ENCODE peak calls at places on chromosomes 7 and 10, in six cellular contexts. S is fibroblast of lung; C is cardiac muscle cell; U is lung; A is A549; K is CD4-positive, alpha-beta T cell. P is an unnamed sample.
A peak's percentile ranks its signal among the peaks of the same experiment; 100 is the strongest.

GRCh38 chr7:47807756-47808155 is 140.5 kb downstream of the PKD1L1 start:
- DNase-seq in S (no peak), C (no peak), U (no peak), A (no peak), K (no peak), P (peak; percentile 39)

GRCh38 chr10:52664629-52665028 is 108.0 kb downstream of the MBL2 start:
- DNase-seq in S (no peak), C (no peak), U (no peak), A (no peak), K (no peak), P (no peak)

GRCh38 chr7:123191132-123191531 is 8.6 kb downstream of the SLC13A1 start:
- DNase-seq in S (no peak), C (no peak), U (no peak), A (peak; percentile 5), K (no peak), P (no peak)

GRCh38 chr10:77287647-77288120 is 349.9 kb downstream of the KCNMA1 start:
- DNase-seq in S (no peak), C (no peak), U (no peak), A (no peak), K (no peak), P (no peak)

GRCh38 chr10:27547047-27547446 is 42.9 kb downstream of the RAB18 start:
- DNase-seq in S (no peak), C (no peak), U (no peak), A (no peak), K (no peak), P (no peak)

GRCh38 chr10:97873569-97873968 is 23.9 kb downstream of the GOLGA7B start:
- DNase-seq in S (no peak), C (no peak), U (no peak), A (no peak), K (no peak), P (no peak)

GRCh38 chr7:110987130-110987693 is 103.7 kb upstream of the LRRN3 start:
- DNase-seq in S (peak; percentile 5), C (no peak), U (no peak), A (no peak), K (no peak), P (no peak)

GRCh38 chr10:102421645-102422585 is 1.3 kb downstream of the FBXL15 start:
- DNase-seq in S (no peak), C (no peak), U (peak; percentile 72), A (no peak), K (no peak), P (peak; percentile 52)

GRCh38 chr7:17371656-17372524 is 73.4 kb downstream of the AHR start:
- DNase-seq in S (peak; percentile 98), C (peak; percentile 95), U (no peak), A (peak; percentile 77), K (no peak), P (no peak)

GRCh38 chr10:125266541-125266940 is 106.2 kb upstream of the CTBP2 start:
- DNase-seq in S (no peak), C (no peak), U (no peak), A (no peak), K (no peak), P (no peak)

GRCh38 chr10:67612577-67613537 is 83.1 kb downstream of the CTNNA3 start:
- DNase-seq in S (peak; percentile 90), C (peak; percentile 45), U (no peak), A (no peak), K (peak; percentile 30), P (no peak)

GRCh38 chr7:79930604-79931003 is 204.0 kb upstream of the GNAI1 start:
- DNase-seq in S (peak; percentile 20), C (no peak), U (no peak), A (no peak), K (no peak), P (no peak)

GRCh38 chr7:100452513-100452912 is 11.5 kb downstream of the SPACDR start:
- DNase-seq in S (no peak), C (no peak), U (no peak), A (no peak), K (no peak), P (no peak)

GRCh38 chr7:121395961-121396757 is at the start of gene FAM3C:
- DNase-seq in S (peak; percentile 89), C (peak; percentile 97), U (peak; percentile 92), A (peak; percentile 75), K (peak; percentile 50), P (peak; percentile 96)

GRCh38 chr7:139451638-139452037 is 31.8 kb downstream of the KLRG2 start:
- DNase-seq in S (peak; percentile 64), C (peak; percentile 22), U (no peak), A (no peak), K (no peak), P (no peak)

GRCh38 chr7:130878785-130879184 is 144.8 kb upstream of the KLF14 start:
- DNase-seq in S (peak; percentile 68), C (no peak), U (no peak), A (no peak), K (no peak), P (no peak)

GRCh38 chr7:27025270-27025669 is 70.5 kb downstream of the HOXA1 start:
- DNase-seq in S (no peak), C (no peak), U (no peak), A (no peak), K (no peak), P (no peak)

GRCh38 chr10:2701802-2702201 is 365.5 kb upstream of the PFKP start:
- DNase-seq in S (no peak), C (no peak), U (no peak), A (no peak), K (no peak), P (no peak)

DNA sequence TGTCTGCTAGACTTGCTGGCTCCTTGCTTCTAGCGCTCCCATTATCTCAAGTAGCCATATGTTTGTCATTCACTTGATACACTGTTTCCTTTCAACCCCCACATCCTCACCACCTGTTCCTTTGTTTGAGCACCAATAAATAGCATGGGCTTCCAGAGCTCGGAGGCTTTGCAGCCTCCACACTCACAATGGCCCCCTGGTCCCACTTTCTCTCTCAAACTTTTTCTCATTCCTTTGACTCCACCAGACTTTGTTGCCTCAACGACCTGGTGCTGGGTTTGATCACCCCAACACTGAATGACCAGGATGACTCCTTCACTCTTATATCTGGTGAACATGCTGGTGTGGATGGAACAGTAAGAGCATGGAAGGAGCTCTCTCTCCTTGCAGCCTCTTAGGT is 114.5 kb upstream of the TRIM24 start:
- DNase-seq in S (no peak), C (no peak), U (no peak), A (no peak), K (no peak), P (no peak)
- H3K9me3 ChIP-seq in S (no peaks in the 10 kb centered on the region), C (peaks cover 4% of the 10 kb centered on the region), U (peaks cover 18% of the 10 kb centered on the region), A (peaks cover 3% of the 10 kb centered on the region), K (peaks cover 42% of the 10 kb centered on the region), P (peaks cover 24% of the 10 kb centered on the region)

GRCh38 chr10:86671419-86671818 is 3.1 kb downstream of the LDB3 start:
- DNase-seq in S (no peak), C (no peak), U (no peak), A (no peak), K (no peak), P (no peak)

GRCh38 chr10:86673827-86674581 is 5.7 kb downstream of the LDB3 start:
- DNase-seq in S (no peak), C (no peak), U (no peak), A (no peak), K (no peak), P (peak; percentile 58)

GRCh38 chr10:86671985-86672710 is 3.8 kb downstream of the LDB3 start:
- DNase-seq in S (no peak), C (peak; percentile 46), U (no peak), A (no peak), K (no peak), P (peak; percentile 42)

GRCh38 chr10:86673216-86673826 is 5.0 kb downstream of the LDB3 start:
- DNase-seq in S (no peak), C (no peak), U (no peak), A (no peak), K (no peak), P (no peak)

GRCh38 chr10:86674912-86675311 is 6.6 kb downstream of the LDB3 start:
- DNase-seq in S (no peak), C (no peak), U (no peak), A (no peak), K (no peak), P (no peak)
- H3K9me3 ChIP-seq in S (no peaks in the 10 kb centered on the region), C (no peaks in the 10 kb centered on the region), U (no peaks in the 10 kb centered on the region), A (no peaks in the 10 kb centered on the region), K (no peaks in the 10 kb centered on the region), P (no peaks in the 10 kb centered on the region)

GRCh38 chr10:133114726-133115452 is 27.2 kb downstream of the ADGRA1 start:
- DNase-seq in S (no peak), C (no peak), U (no peak), A (no peak), K (no peak), P (no peak)

GRCh38 chr10:133114251-133114650 is 26.5 kb downstream of the ADGRA1 start:
- DNase-seq in S (no peak), C (no peak), U (no peak), A (no peak), K (no peak), P (no peak)

GRCh38 chr10:133113146-133113830 is 25.6 kb downstream of the ADGRA1 start:
- DNase-seq in S (no peak), C (no peak), U (no peak), A (no peak), K (no peak), P (no peak)

GRCh38 chr10:133115453-133115842 is 27.7 kb downstream of the ADGRA1 start:
- DNase-seq in S (no peak), C (no peak), U (no peak), A (no peak), K (no peak), P (no peak)

DNA sequence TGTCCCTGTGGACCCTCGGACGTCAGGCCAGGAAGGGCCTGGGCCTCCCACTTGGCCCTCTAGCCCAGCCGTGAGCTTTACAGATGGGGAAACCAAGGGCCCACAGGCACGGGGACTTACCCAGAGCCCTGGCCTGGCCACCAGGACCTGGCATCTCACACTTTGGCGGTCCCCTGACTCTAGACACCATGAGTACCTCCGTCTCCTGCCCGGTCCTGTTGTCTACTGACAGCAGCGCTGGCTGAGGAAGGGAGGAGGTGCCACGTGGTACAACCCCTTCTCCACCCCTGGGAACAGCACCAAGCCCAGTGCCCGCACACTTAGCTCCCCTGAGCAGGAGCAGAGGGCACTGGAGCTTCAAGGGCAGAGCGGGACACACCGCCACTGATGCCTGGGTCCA is 26.1 kb downstream of the ADGRA1 start:
- DNase-seq in S (no peak), C (no peak), U (no peak), A (no peak), K (no peak), P (no peak)
- H3K9me3 ChIP-seq in S (no peaks in the 10 kb centered on the region), C (no peaks in the 10 kb centered on the region), U (no peaks in the 10 kb centered on the region), A (no peaks in the 10 kb centered on the region), K (no peaks in the 10 kb centered on the region), P (no peaks in the 10 kb centered on the region)

GRCh38 chr7:72038022-72038732 is 374.0 kb downstream of the CALN1 start:
- DNase-seq in S (no peak), C (no peak), U (no peak), A (no peak), K (no peak), P (no peak)
- H3K9me3 ChIP-seq in S (no peaks in the 10 kb centered on the region), C (no peaks in the 10 kb centered on the region), U (no peaks in the 10 kb centered on the region), A (no peaks in the 10 kb centered on the region), K (no peaks in the 10 kb centered on the region), P (peaks cover 5% of the 10 kb centered on the region)